ENCODE peak calls at places on chromosomes 6 and 20, in six cellular contexts. B is K562, L is fibroblast of lung, Y is endothelial cell of umbilical vein, R is neuronal stem cell, W is HCT116. E is an unnamed sample.

GRCh38 chr6:150269857-150270223 is 99.0 kb upstream of the IYD start:
- DNase-seq in R (no peak), Y (no peak), L (peak), B (peak), W (peak), E (no peak)

GRCh38 chr20:48405909-48406308 is 421.9 kb downstream of the PREX1 start:
- DNase-seq in B (peak), R (no peak), W (no peak), L (peak), Y (no peak), E (no peak)

GRCh38 chr6:30722280-30723112 is 2.3 kb downstream of the TUBB start:
- DNase-seq in W (peak), Y (peak), L (peak), R (peak), B (peak), E (peak)

GRCh38 chr6:37103169-37104039 is 66.5 kb upstream of the PIM1 start:
- DNase-seq in B (peak), L (no peak), R (no peak), Y (peak), W (no peak), E (peak)

GRCh38 chr6:55836481-55836880 is 38.9 kb downstream of the BMP5 start:
- DNase-seq in W (no peak), L (no peak), R (no peak), B (no peak), Y (no peak), E (no peak)

GRCh38 chr6:168270274-168271174 is 49.1 kb downstream of the DACT2 start:
- DNase-seq in B (no peak), R (no peak), L (no peak), Y (no peak), W (no peak), E (no peak)

GRCh38 chr6:133046576-133046975 is 194.6 kb upstream of the EYA4 start:
- DNase-seq in R (no peak), Y (no peak), W (no peak), L (no peak), B (no peak), E (no peak)

GRCh38 chr6:31734703-31735500 is 1.4 kb downstream of the CLIC1 start:
- DNase-seq in Y (peak), R (peak), L (peak), B (peak), W (no peak), E (peak)

GRCh38 chr6:117933471-117933870 is 26.4 kb downstream of the SLC35F1 start:
- DNase-seq in L (no peak), B (no peak), R (no peak), W (no peak), Y (no peak), E (no peak)

GRCh38 chr20:23356203-23356602 is 5.6 kb downstream of the NXT1 start:
- DNase-seq in R (no peak), L (no peak), B (no peak), Y (no peak), W (no peak), E (no peak)

GRCh38 chr20:58012731-58013510 is 215.5 kb downstream of the ANKRD60 start:
- DNase-seq in R (no peak), Y (peak), B (no peak), W (no peak), L (peak), E (no peak)

GRCh38 chr6:14865609-14866100 is 380.2 kb upstream of the JARID2 start:
- DNase-seq in W (no peak), B (no peak), R (no peak), L (peak), Y (no peak), E (no peak)

GRCh38 chr6:165858571-165858970 is 195.5 kb upstream of the PDE10A start:
- DNase-seq in W (no peak), L (no peak), Y (no peak), R (no peak), B (no peak), E (no peak)

GRCh38 chr20:3712279-3712873 is at the start of gene SIGLEC1:
- DNase-seq in R (no peak), B (no peak), Y (no peak), W (no peak), L (no peak), E (no peak)

GRCh38 chr20:50111120-50111828 is 1.7 kb downstream of the UBE2V1 start:
- DNase-seq in L (peak), Y (no peak), W (no peak), R (no peak), B (no peak), E (no peak)

GRCh38 chr20:36240076-36240475 is 3.8 kb downstream of the AAR2 start:
- DNase-seq in W (no peak), Y (no peak), B (no peak), L (no peak), R (no peak), E (no peak)

GRCh38 chr20:46253391-46253790 is 54.9 kb downstream of the CDH22 start:
- DNase-seq in B (no peak), Y (no peak), L (no peak), W (peak), R (no peak), E (no peak)

GRCh38 chr6:139625998-139626975 is 251.8 kb upstream of the CITED2 start:
- DNase-seq in Y (no peak), L (peak), R (no peak), W (no peak), B (no peak), E (no peak)

GRCh38 chr6:84243240-84243639 is 15.8 kb upstream of the CEP162 start:
- DNase-seq in Y (no peak), L (no peak), B (no peak), R (no peak), W (no peak), E (no peak)

GRCh38 chr6:108903796-108904195 is 55.6 kb downstream of the ARMC2 start:
- DNase-seq in Y (no peak), B (no peak), R (no peak), L (no peak), W (no peak), E (no peak)

GRCh38 chr6:143843689-143844405 is 709 bp downstream of the LTV1 start:
- DNase-seq in Y (no peak), R (no peak), L (peak), W (no peak), B (no peak), E (peak)

GRCh38 chr6:17962436-17963031 is 24.9 kb downstream of the KIF13A start:
- DNase-seq in L (peak), B (peak), Y (no peak), W (no peak), R (no peak), E (no peak)

GRCh38 chr20:33693741-33694645 is 7.8 kb upstream of the E2F1 start:
- DNase-seq in Y (no peak), R (no peak), W (no peak), L (no peak), B (no peak), E (no peak)

GRCh38 chr20:51255417-51255816 is 232.5 kb upstream of the KCNG1 start:
- DNase-seq in W (no peak), R (no peak), Y (no peak), L (no peak), B (no peak), E (no peak)

GRCh38 chr6:56984374-56984773 is 29.5 kb downstream of the BEND6 start:
- DNase-seq in R (no peak), W (no peak), B (no peak), Y (no peak), L (peak), E (no peak)

GRCh38 chr6:40352006-40352405 is 235.2 kb downstream of the LRFN2 start:
- DNase-seq in L (peak), Y (no peak), R (no peak), B (no peak), W (no peak), E (no peak)

GRCh38 chr6:122833229-122833556 is 44.1 kb downstream of the SMPDL3A start:
- DNase-seq in B (no peak), R (peak), L (peak), W (no peak), Y (no peak), E (peak)

GRCh38 chr20:47150403-47151152 is 205.9 kb downstream of the ZMYND8 start:
- DNase-seq in L (peak), W (peak), Y (peak), B (peak), R (peak), E (peak)

GRCh38 chr6:15546591-15546990 is 116.2 kb downstream of the DTNBP1 start:
- DNase-seq in W (no peak), R (no peak), L (no peak), B (no peak), Y (no peak), E (no peak)

GRCh38 chr6:15763827-15764226 is 101.0 kb upstream of the DTNBP1 start:
- DNase-seq in B (no peak), R (no peak), L (peak), W (peak), Y (peak), E (no peak)

GRCh38 chr20:49889943-49890650 is 25.2 kb downstream of the SPATA2 start:
- DNase-seq in L (no peak), R (no peak), Y (no peak), B (no peak), W (no peak), E (no peak)

GRCh38 chr6:1766663-1767062 is 156.9 kb downstream of the FOXC1 start:
- DNase-seq in W (no peak), R (no peak), B (no peak), Y (peak), L (no peak), E (no peak)

GRCh38 chr6:1764584-1764983 is 154.9 kb downstream of the FOXC1 start:
- DNase-seq in Y (no peak), W (no peak), B (no peak), R (no peak), L (no peak), E (no peak)

GRCh38 chr6:1770435-1770843 is 160.7 kb downstream of the FOXC1 start:
- DNase-seq in Y (no peak), B (no peak), W (no peak), R (no peak), L (peak), E (no peak)

GRCh38 chr6:1765160-1765900 is 155.6 kb downstream of the FOXC1 start:
- DNase-seq in W (no peak), B (no peak), L (no peak), Y (peak), R (no peak), E (no peak)

GRCh38 chr6:1767481-1768246 is 157.9 kb downstream of the FOXC1 start:
- DNase-seq in R (no peak), L (peak), Y (peak), B (no peak), W (no peak), E (no peak)
- H3K27ac ChIP-seq in R (no peak), L (no peak), Y (no peak), B (no peak), W (no peak), E (no peak)

GRCh38 chr6:42748241-42748898 is 2.5 kb upstream of the TBCC start:
- DNase-seq in B (no peak), R (no peak), L (no peak), Y (no peak), W (no peak), E (peak)
- H3K9ac ChIP-seq in B (peak), R (no peak), L (no peak), Y (no peak), W (peak), E (peak)

DNA sequence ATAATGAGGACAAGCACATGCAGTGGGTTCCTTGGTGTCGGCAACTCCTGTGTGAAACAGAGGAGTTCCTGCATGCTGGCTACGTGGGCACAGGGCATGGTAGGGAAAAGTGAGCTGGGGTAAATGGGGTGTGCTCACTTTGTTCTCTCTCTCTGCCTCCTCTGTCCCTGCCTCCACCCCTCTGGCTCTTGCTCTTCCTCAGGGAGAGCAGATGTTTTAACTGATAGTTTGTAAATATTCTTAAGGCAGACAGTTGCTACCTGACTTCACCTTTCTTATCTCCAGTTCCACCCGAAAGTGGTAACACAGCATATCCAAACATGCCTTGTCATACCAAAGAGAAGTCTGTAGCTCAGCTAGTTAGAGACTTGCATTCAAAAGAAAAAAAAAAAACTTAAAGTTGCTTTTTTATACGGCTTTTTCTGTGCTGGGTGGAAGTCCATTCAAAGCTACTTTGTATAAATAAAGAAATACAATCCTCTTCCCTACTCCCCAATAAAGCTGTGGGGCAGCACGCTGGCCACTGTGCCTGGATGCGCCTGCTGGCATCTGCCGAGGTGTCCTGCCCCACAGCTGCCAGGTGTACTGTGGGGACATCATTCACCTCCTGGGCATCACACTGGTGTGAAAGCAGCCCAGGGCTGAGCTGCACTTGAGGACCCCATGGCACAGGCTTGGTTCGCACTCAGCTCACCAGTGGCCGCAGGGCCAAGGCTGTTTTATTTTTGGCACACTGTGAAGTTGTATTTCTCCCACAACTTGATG is 93.6 kb downstream of the FOXC1 start:
- DNase-seq in B (peak), W (no peak), L (no peak), R (no peak), Y (no peak), E (no peak)
- H3K27ac ChIP-seq in B (peak), W (no peak), L (no peak), R (no peak), Y (no peak), E (no peak)

DNA sequence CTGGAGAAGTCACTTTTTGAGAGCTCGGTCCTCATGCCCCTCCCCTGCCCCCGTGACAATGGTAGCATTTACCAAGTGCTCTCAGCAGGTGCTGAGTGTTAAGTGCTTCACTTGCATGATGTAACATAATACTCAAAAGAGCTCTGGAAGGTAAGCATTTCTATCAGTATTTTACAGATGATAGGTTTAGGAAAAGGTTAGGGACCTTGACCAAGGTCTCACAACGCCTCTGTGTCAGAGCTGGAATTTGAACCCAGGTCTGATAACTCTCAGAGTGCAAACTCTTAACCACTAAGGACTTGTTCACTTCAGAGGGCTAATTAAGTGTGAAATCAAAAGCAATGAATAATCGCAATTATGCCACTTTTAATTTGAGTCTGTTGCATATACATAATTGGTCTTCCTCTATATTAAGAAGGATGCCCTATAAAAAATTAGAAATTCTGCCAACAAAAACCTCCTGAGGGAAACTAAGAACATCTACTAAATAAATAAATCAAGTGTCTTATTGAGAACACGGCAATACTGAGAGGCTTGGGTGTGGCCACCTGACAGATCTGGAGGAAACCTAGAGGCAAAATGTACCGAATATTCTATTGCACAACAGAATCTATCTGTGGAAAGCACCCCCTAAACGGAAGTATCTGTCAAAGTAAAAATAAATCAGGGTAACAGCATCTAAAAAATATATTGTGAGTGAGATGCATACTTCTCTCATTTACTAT is 109.8 kb downstream of the BACH2 start:
- DNase-seq in Y (no peak), W (no peak), L (no peak), R (no peak), B (no peak), E (no peak)
- H3K9ac ChIP-seq in Y (no peak), W (no peak), L (no peak), R (no peak), B (no peak), E (peak)

GRCh38 chr6:148596886-148597455 is 149.9 kb upstream of the UST start:
- DNase-seq in W (no peak), Y (no peak), R (no peak), B (no peak), L (no peak), E (no peak)
- H3K27ac ChIP-seq in W (no peak), Y (no peak), R (no peak), B (no peak), L (no peak), E (no peak)

GRCh38 chr20:10769700-10770099 is 95.9 kb upstream of the JAG1 start:
- DNase-seq in R (peak), W (no peak), B (no peak), L (peak), Y (peak), E (no peak)
- H3K9ac ChIP-seq in R (no peak), W (no peak), B (no peak), L (no peak), Y (no peak), E (no peak)

GRCh38 chr6:106972500-106972899 is 2.0 kb downstream of the CD24 start:
- DNase-seq in L (peak), W (no peak), R (peak), Y (no peak), B (no peak), E (peak)

GRCh38 chr6:106974337-106974998 is at the start of gene CD24:
- DNase-seq in R (peak), W (no peak), L (peak), Y (no peak), B (peak), E (peak)

GRCh38 chr6:106974999-106975698 is 620 bp upstream of the CD24 start:
- DNase-seq in R (peak), B (peak), Y (no peak), L (peak), W (no peak), E (peak)

GRCh38 chr6:106973841-106974336 is 640 bp downstream of the CD24 start:
- DNase-seq in L (peak), Y (no peak), W (no peak), B (no peak), R (peak), E (peak)

GRCh38 chr6:106973018-106973840 is 1.3 kb downstream of the CD24 start:
- DNase-seq in Y (no peak), B (no peak), L (peak), R (peak), W (no peak), E (peak)
- H3K27ac ChIP-seq in Y (no peak), B (no peak), L (no peak), R (peak), W (no peak), E (peak)

E was measured in Karpas-422.